ENCODE peak calls at places on chromosome 2, in six cellular contexts. F, X, V, L, B and W are unnamed samples. For H3K36me3, the result is how much of the 10 kb centered on the place peaks cover.

GRCh38 chr2:203855274-203855673 is 12.3 kb upstream of the CTLA4 start:
- DNase-seq in F (no peak), X (no peak), V (no peak), L (no peak), B (no peak), W (no peak)

GRCh38 chr2:221304916-221305315 is 267.2 kb downstream of the EPHA4 start:
- DNase-seq in F (no peak), X (no peak), V (no peak), L (no peak), B (no peak), W (no peak)

GRCh38 chr2:196939381-196939780 is 12.9 kb upstream of the PGAP1 start:
- DNase-seq in F (no peak), X (peak), V (peak), L (no peak), B (peak), W (no peak)

GRCh38 chr2:74917702-74918619 is 40.5 kb upstream of the POLE4 start:
- DNase-seq in F (no peak), X (peak), V (peak), L (peak), B (peak), W (no peak)

GRCh38 chr2:239225921-239226561 is 174.8 kb downstream of the HDAC4 start:
- DNase-seq in F (no peak), X (no peak), V (peak), L (no peak), B (peak), W (no peak)

GRCh38 chr2:222701709-222702108 is 30.3 kb downstream of the MOGAT1 start:
- DNase-seq in F (no peak), X (no peak), V (no peak), L (no peak), B (no peak), W (no peak)

GRCh38 chr2:165872101-165872791 is 78.2 kb upstream of the GALNT3 start:
- DNase-seq in F (no peak), X (no peak), V (no peak), L (no peak), B (peak), W (no peak)

GRCh38 chr2:127371037-127371436 is 16.7 kb downstream of the MAP3K2 start:
- DNase-seq in F (no peak), X (no peak), V (no peak), L (no peak), B (no peak), W (no peak)

GRCh38 chr2:26772064-26773001 is 8.2 kb downstream of the SLC35F6 start:
- DNase-seq in F (peak), X (peak), V (no peak), L (peak), B (peak), W (peak)

GRCh38 chr2:46666044-46666662 is 186.8 kb downstream of the TMEM247 start:
- DNase-seq in F (peak), X (no peak), V (peak), L (no peak), B (no peak), W (no peak)

GRCh38 chr2:30255466-30256408 is 24.4 kb downstream of the LBH start:
- DNase-seq in F (no peak), X (no peak), V (no peak), L (no peak), B (no peak), W (no peak)

GRCh38 chr2:187618813-187619212 is 64.6 kb upstream of the TFPI start:
- DNase-seq in F (no peak), X (no peak), V (no peak), L (no peak), B (peak), W (no peak)

GRCh38 chr2:67286981-67287759 is 110.0 kb upstream of the ETAA1 start:
- DNase-seq in F (no peak), X (peak), V (no peak), L (no peak), B (no peak), W (no peak)

GRCh38 chr2:44715671-44716077 is 225.8 kb upstream of the SIX3 start:
- DNase-seq in F (no peak), X (peak), V (peak), L (no peak), B (peak), W (no peak)

GRCh38 chr2:75142081-75142480 is 57.2 kb downstream of the TACR1 start:
- DNase-seq in F (no peak), X (no peak), V (peak), L (peak), B (no peak), W (no peak)

GRCh38 chr2:149926149-149926548 is 338.6 kb upstream of the MMADHC start:
- DNase-seq in F (no peak), X (no peak), V (peak), L (no peak), B (no peak), W (no peak)

GRCh38 chr2:113148606-113149552 is 21.5 kb downstream of the IL1RN start:
- DNase-seq in F (no peak), X (peak), V (no peak), L (no peak), B (no peak), W (no peak)

GRCh38 chr2:44398243-44398897 is 36.6 kb downstream of the CAMKMT start:
- DNase-seq in F (no peak), X (no peak), V (peak), L (no peak), B (no peak), W (no peak)

GRCh38 chr2:200189964-200190363 is 116.5 kb upstream of the SPATS2L start:
- DNase-seq in F (no peak), X (no peak), V (no peak), L (no peak), B (no peak), W (no peak)

GRCh38 chr2:199460101-199460671 is 2.4 kb upstream of the SATB2 start:
- DNase-seq in F (no peak), X (peak), V (peak), L (no peak), B (peak), W (no peak)

GRCh38 chr2:40668435-40668834 is 216.5 kb upstream of the SLC8A1 start:
- DNase-seq in F (no peak), X (no peak), V (peak), L (no peak), B (peak), W (no peak)

GRCh38 chr2:23692263-23692662 is 234.7 kb downstream of the ATAD2B start:
- DNase-seq in F (no peak), X (no peak), V (no peak), L (no peak), B (no peak), W (no peak)

DNA sequence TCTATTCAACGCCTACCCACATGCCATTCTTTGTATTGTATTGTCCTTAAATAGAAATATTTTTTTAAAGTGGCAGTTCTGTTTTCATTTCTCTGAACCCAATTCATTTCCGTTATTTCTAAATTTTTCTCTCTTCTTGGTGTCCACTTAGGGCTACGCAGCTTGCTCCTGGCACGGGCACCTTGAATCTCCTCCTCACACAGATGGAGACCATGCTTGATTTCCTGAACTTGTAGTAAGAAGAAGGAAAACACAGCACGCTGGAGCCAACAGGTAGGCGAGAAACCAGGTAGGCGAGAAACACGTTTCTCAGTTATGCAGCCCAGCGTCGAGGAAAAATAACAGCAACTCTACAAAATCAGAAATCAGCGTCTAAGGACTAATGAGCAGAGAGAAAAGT is 428.9 kb downstream of the STK39 start:
- DNase-seq in F (no peak), X (no peak), V (no peak), L (no peak), B (no peak), W (no peak)
- H3K36me3 ChIP-seq in F (under half), X (under half), V (under half), L (under half), B (under half), W (under half)

GRCh38 chr2:98489971-98490962 is 45.6 kb downstream of the INPP4A start:
- DNase-seq in F (no peak), X (no peak), V (no peak), L (no peak), B (no peak), W (no peak)
- H3K36me3 ChIP-seq in F (under half), X (under half), V (under half), L (under half), B (under half), W (under half)

GRCh38 chr2:173374634-173375033 is 20.0 kb downstream of the CDCA7 start:
- DNase-seq in F (no peak), X (no peak), V (no peak), L (no peak), B (no peak), W (no peak)
- H3K36me3 ChIP-seq in F (under half), X (under half), V (under half), L (under half), B (under half), W (under half)

GRCh38 chr2:64957114-64957903 is 31.9 kb upstream of the SLC1A4 start:
- DNase-seq in F (no peak), X (no peak), V (no peak), L (no peak), B (no peak), W (no peak)
- H3K36me3 ChIP-seq in F (under half), X (under half), V (under half), L (under half), B (under half), W (under half)

DNA sequence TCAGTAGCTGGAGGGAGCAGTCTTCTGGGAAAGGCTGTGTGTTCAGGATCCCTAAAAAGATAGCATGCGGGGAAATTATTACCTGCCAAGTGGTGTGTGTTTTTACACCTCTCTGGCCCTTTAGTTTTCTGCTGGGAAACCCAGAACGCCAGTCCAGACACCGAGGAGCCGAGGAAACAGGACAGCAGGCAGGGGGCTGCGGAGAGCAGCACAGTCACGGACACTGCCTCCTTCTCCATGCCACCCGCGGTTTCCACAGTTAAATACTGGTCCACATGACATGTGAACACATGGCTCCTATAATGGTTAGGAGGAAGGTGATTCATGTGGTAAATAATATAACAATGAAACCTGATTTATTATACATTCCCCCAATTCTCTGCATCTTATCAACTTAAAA is 20.4 kb downstream of the CNOT11 start:
- DNase-seq in F (no peak), X (no peak), V (no peak), L (no peak), B (no peak), W (no peak)
- H3K36me3 ChIP-seq in F (under half), X (under half), V (half or more), L (under half), B (under half), W (half or more)